ENCODE peak calls at places on chromosomes 1 and 21, in seven cellular contexts. G is SK-N-DZ, U is amygdala, V is ascending aorta, X is PC-9, Y is epithelial cell of esophagus, Q is substantia nigra. E is an unnamed sample.
A peak's percentile ranks its signal among the peaks of the same experiment; 100 is the strongest.

GRCh38 chr1:147541672-147542548 is 609 bp downstream of the BCL9 start:
- DNase-seq in V (no peak), X (peak; percentile 43), G (no peak), Y (peak; percentile 13), Q (peak; percentile 61), U (peak; percentile 76), E (peak; percentile 36)

GRCh38 chr1:64171797-64172281 is 31.6 kb upstream of the UBE2U start:
- DNase-seq in Q (no peak), G (peak; percentile 69), U (no peak), Y (peak; percentile 76), X (peak; percentile 98), V (no peak), E (peak; percentile 48)

GRCh38 chr1:219958875-219959417 is 30.6 kb upstream of the SLC30A10 start:
- DNase-seq in X (no peak), U (no peak), Y (no peak), V (no peak), Q (no peak), G (no peak), E (peak; percentile 96)

GRCh38 chr21:16159213-16159970 is 429.6 kb downstream of the USP25 start:
- DNase-seq in G (no peak), Q (no peak), V (no peak), U (no peak), Y (peak; percentile 46), X (no peak), E (no peak)

GRCh38 chr21:37017951-37018679 is 11.6 kb downstream of the RIPPLY3 start:
- DNase-seq in U (no peak), X (no peak), G (no peak), Q (no peak), V (no peak), Y (no peak), E (no peak)

GRCh38 chr1:45116820-45117219 is 89.6 kb downstream of the ZSWIM5 start:
- DNase-seq in V (no peak), G (no peak), Q (no peak), U (no peak), Y (no peak), X (no peak), E (no peak)

GRCh38 chr1:40344597-40344996 is 27.5 kb upstream of the COL9A2 start:
- DNase-seq in Q (peak; percentile 54), U (no peak), G (no peak), X (no peak), Y (peak; percentile 37), V (peak; percentile 26), E (peak; percentile 21)

GRCh38 chr1:101025283-101025679 is 303 bp downstream of the DPH5 start:
- DNase-seq in G (no peak), Y (peak; percentile 28), Q (no peak), U (peak; percentile 34), V (no peak), X (no peak), E (peak; percentile 45)

E was measured in small intestine.